ENCODE peak calls at places on chromosomes 13 and 19, in eight cellular contexts. One of them, this sample, is unnamed.

GRCh38 chr13:39510296-39510695 is 92.7 kb downstream of the LHFPL6 start:
- DNase-seq in bronchial epithelial cell: peak; percentile 47
- DNase-seq in Peyer's patch: no peak
- DNase-seq in CD8-positive, alpha-beta T cell: no peak
- DNase-seq in lower leg skin: no peak
- DNase-seq in right lobe of liver: no peak
- DNase-seq in breast epithelium: no peak
- DNase-seq in IMR-90: no peak
- DNase-seq in this sample: no peak

GRCh38 chr13:32538234-32538620 is 368 bp downstream of the N4BP2L2 start:
- DNase-seq in bronchial epithelial cell: peak; percentile 51
- DNase-seq in right lobe of liver: peak; percentile 70
- DNase-seq in breast epithelium: peak; percentile 26
- DNase-seq in CD8-positive, alpha-beta T cell: no peak
- DNase-seq in IMR-90: peak; percentile 62
- DNase-seq in Peyer's patch: no peak
- DNase-seq in lower leg skin: no peak
- DNase-seq in this sample: peak; percentile 86

GRCh38 chr19:46489445-46490272 is 6.0 kb downstream of the PNMA8B start:
- DNase-seq in bronchial epithelial cell: no peak
- DNase-seq in breast epithelium: no peak
- DNase-seq in Peyer's patch: no peak
- DNase-seq in CD8-positive, alpha-beta T cell: no peak
- DNase-seq in IMR-90: peak; percentile 62
- DNase-seq in right lobe of liver: peak; percentile 50
- DNase-seq in lower leg skin: peak; percentile 91
- DNase-seq in this sample: peak; percentile 78

GRCh38 chr19:40080289-40080688 is 10.5 kb downstream of the ZNF780A start:
- DNase-seq in Peyer's patch: no peak
- DNase-seq in CD8-positive, alpha-beta T cell: no peak
- DNase-seq in breast epithelium: no peak
- DNase-seq in right lobe of liver: no peak
- DNase-seq in lower leg skin: no peak
- DNase-seq in bronchial epithelial cell: no peak
- DNase-seq in IMR-90: no peak
- DNase-seq in this sample: no peak

GRCh38 chr13:20825476-20825875 is 51.7 kb upstream of the EEF1AKMT1 start:
- DNase-seq in right lobe of liver: no peak
- DNase-seq in breast epithelium: no peak
- DNase-seq in lower leg skin: no peak
- DNase-seq in CD8-positive, alpha-beta T cell: no peak
- DNase-seq in IMR-90: peak; percentile 55
- DNase-seq in Peyer's patch: no peak
- DNase-seq in bronchial epithelial cell: no peak
- DNase-seq in this sample: no peak

GRCh38 chr13:110687736-110688135 is 18.2 kb downstream of the CARS2 start:
- DNase-seq in CD8-positive, alpha-beta T cell: no peak
- DNase-seq in Peyer's patch: no peak
- DNase-seq in IMR-90: no peak
- DNase-seq in right lobe of liver: no peak
- DNase-seq in bronchial epithelial cell: no peak
- DNase-seq in lower leg skin: peak; percentile 74
- DNase-seq in breast epithelium: no peak
- DNase-seq in this sample: peak; percentile 21

GRCh38 chr13:32107474-32107873 is 75.9 kb downstream of the FRY start:
- DNase-seq in CD8-positive, alpha-beta T cell: no peak
- DNase-seq in lower leg skin: no peak
- DNase-seq in IMR-90: no peak
- DNase-seq in bronchial epithelial cell: no peak
- DNase-seq in right lobe of liver: no peak
- DNase-seq in Peyer's patch: no peak
- DNase-seq in breast epithelium: no peak
- DNase-seq in this sample: no peak

GRCh38 chr19:50242586-50242985 is 39.2 kb downstream of the MYH14 start:
- DNase-seq in right lobe of liver: no peak
- DNase-seq in breast epithelium: no peak
- DNase-seq in IMR-90: no peak
- DNase-seq in Peyer's patch: no peak
- DNase-seq in CD8-positive, alpha-beta T cell: no peak
- DNase-seq in bronchial epithelial cell: no peak
- DNase-seq in lower leg skin: no peak
- DNase-seq in this sample: no peak

GRCh38 chr13:33277946-33278345 is 7.6 kb downstream of the STARD13 start:
- DNase-seq in right lobe of liver: no peak
- DNase-seq in breast epithelium: no peak
- DNase-seq in Peyer's patch: no peak
- DNase-seq in lower leg skin: no peak
- DNase-seq in IMR-90: no peak
- DNase-seq in CD8-positive, alpha-beta T cell: no peak
- DNase-seq in bronchial epithelial cell: no peak
- DNase-seq in this sample: no peak

GRCh38 chr19:30968210-30968609 is 381.0 kb downstream of the TSHZ3 start:
- DNase-seq in Peyer's patch: no peak
- DNase-seq in IMR-90: no peak
- DNase-seq in CD8-positive, alpha-beta T cell: no peak
- DNase-seq in bronchial epithelial cell: no peak
- DNase-seq in right lobe of liver: no peak
- DNase-seq in lower leg skin: no peak
- DNase-seq in breast epithelium: no peak
- DNase-seq in this sample: no peak

GRCh38 chr19:3366104-3366760 is at the start of gene NFIC:
- DNase-seq in lower leg skin: peak; percentile 95
- DNase-seq in CD8-positive, alpha-beta T cell: no peak
- DNase-seq in bronchial epithelial cell: no peak
- DNase-seq in right lobe of liver: peak; percentile 87
- DNase-seq in Peyer's patch: peak; percentile 76
- DNase-seq in IMR-90: peak; percentile 79
- DNase-seq in breast epithelium: peak; percentile 79
- DNase-seq in this sample: peak; percentile 87

GRCh38 chr13:44049546-44049945 is 169.8 kb downstream of the LACC1 start:
- DNase-seq in IMR-90: no peak
- DNase-seq in breast epithelium: no peak
- DNase-seq in right lobe of liver: no peak
- DNase-seq in CD8-positive, alpha-beta T cell: no peak
- DNase-seq in lower leg skin: no peak
- DNase-seq in bronchial epithelial cell: no peak
- DNase-seq in Peyer's patch: no peak
- DNase-seq in this sample: no peak

GRCh38 chr19:28701491-28701890 is 511.5 kb downstream of the UQCRFS1 start:
- DNase-seq in breast epithelium: no peak
- DNase-seq in right lobe of liver: no peak
- DNase-seq in bronchial epithelial cell: peak; percentile 13
- DNase-seq in IMR-90: no peak
- DNase-seq in CD8-positive, alpha-beta T cell: no peak
- DNase-seq in Peyer's patch: no peak
- DNase-seq in lower leg skin: no peak
- DNase-seq in this sample: no peak

GRCh38 chr19:28703400-28703956 is 509.5 kb downstream of the UQCRFS1 start:
- DNase-seq in Peyer's patch: no peak
- DNase-seq in breast epithelium: no peak
- DNase-seq in right lobe of liver: no peak
- DNase-seq in IMR-90: no peak
- DNase-seq in CD8-positive, alpha-beta T cell: no peak
- DNase-seq in bronchial epithelial cell: no peak
- DNase-seq in lower leg skin: no peak
- DNase-seq in this sample: no peak

GRCh38 chr19:28706693-28707092 is 506.3 kb downstream of the UQCRFS1 start:
- DNase-seq in bronchial epithelial cell: peak; percentile 25
- DNase-seq in lower leg skin: no peak
- DNase-seq in right lobe of liver: no peak
- DNase-seq in CD8-positive, alpha-beta T cell: no peak
- DNase-seq in breast epithelium: no peak
- DNase-seq in Peyer's patch: no peak
- DNase-seq in IMR-90: no peak
- DNase-seq in this sample: no peak

GRCh38 chr19:28700176-28700575 is 512.8 kb downstream of the UQCRFS1 start:
- DNase-seq in IMR-90: no peak
- DNase-seq in Peyer's patch: no peak
- DNase-seq in bronchial epithelial cell: no peak
- DNase-seq in breast epithelium: no peak
- DNase-seq in CD8-positive, alpha-beta T cell: no peak
- DNase-seq in lower leg skin: no peak
- DNase-seq in right lobe of liver: no peak
- DNase-seq in this sample: no peak

GRCh38 chr19:28705008-28705407 is 507.9 kb downstream of the UQCRFS1 start:
- DNase-seq in bronchial epithelial cell: peak; percentile 63
- DNase-seq in lower leg skin: no peak
- DNase-seq in right lobe of liver: no peak
- DNase-seq in CD8-positive, alpha-beta T cell: no peak
- DNase-seq in breast epithelium: no peak
- DNase-seq in Peyer's patch: no peak
- DNase-seq in IMR-90: peak; percentile 62
- DNase-seq in this sample: no peak
- TF ChIP-seq CTCF in bronchial epithelial cell: peak; percentile 10
- TF ChIP-seq CTCF in lower leg skin: no peak
- TF ChIP-seq CTCF in right lobe of liver: no peak
- TF ChIP-seq CTCF in CD8-positive, alpha-beta T cell: no peak
- TF ChIP-seq CTCF in breast epithelium: no peak
- TF ChIP-seq CTCF in Peyer's patch: no peak
- TF ChIP-seq CTCF in IMR-90: peak; percentile 47
- TF ChIP-seq CTCF in this sample: no peak

GRCh38 chr13:99150575-99151370 is 49.9 kb upstream of the UBAC2 start:
- DNase-seq in lower leg skin: no peak
- DNase-seq in bronchial epithelial cell: peak; percentile 100
- DNase-seq in IMR-90: peak; percentile 27
- DNase-seq in breast epithelium: no peak
- DNase-seq in CD8-positive, alpha-beta T cell: no peak
- DNase-seq in right lobe of liver: no peak
- DNase-seq in Peyer's patch: no peak
- DNase-seq in this sample: no peak
- H3K4me3 ChIP-seq in lower leg skin: no peak overlapping the region
- H3K4me3 ChIP-seq in bronchial epithelial cell: no peak overlapping the region
- H3K4me3 ChIP-seq in IMR-90: no peak overlapping the region
- H3K4me3 ChIP-seq in breast epithelium: no peak overlapping the region
- H3K4me3 ChIP-seq in CD8-positive, alpha-beta T cell: no peak overlapping the region
- H3K4me3 ChIP-seq in right lobe of liver: no peak overlapping the region
- H3K4me3 ChIP-seq in Peyer's patch: no peak overlapping the region
- H3K4me3 ChIP-seq in this sample: no peak overlapping the region

DNA sequence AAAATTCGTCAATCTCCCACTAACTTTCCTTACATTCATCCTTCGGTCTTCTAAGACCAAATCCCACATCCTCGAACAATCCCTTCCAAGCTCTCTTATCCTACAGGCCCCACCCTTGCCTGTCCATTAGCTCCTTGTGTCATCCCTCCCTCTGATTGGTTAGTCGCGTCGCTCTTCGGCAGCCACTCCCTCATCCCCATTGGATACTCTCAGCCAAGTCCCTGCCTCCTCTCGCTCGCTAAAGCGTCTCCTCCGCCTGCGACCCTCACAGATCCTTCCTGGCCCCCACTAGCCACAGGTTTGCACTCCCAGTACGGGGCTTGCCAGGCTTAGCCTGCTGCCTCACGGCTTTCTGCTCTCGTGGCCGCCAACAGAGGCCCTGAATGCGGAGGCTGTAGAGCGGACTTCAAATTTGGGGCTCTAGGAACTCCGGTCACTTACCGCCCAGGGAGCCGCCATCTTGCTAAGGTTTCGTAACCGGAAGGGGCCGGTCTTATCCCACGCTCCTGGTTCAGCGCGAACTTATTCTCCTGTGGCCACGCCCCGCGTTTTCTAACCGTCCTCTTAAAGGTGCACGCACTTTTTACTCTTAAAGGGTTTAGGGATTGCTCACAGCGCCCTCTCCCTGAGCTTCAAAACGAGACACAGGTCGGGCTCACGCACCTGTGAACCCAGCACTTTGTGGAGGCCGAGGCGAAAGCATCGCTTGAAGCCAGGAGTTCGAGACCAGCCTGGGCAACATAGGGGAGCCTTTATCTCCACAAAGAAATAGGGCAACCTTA is at the start of gene DMAC2:
- DNase-seq in IMR-90: peak; percentile 97
- DNase-seq in Peyer's patch: peak; percentile 95
- DNase-seq in bronchial epithelial cell: peak; percentile 96
- DNase-seq in lower leg skin: peak; percentile 99
- DNase-seq in right lobe of liver: peak; percentile 97
- DNase-seq in breast epithelium: peak; percentile 96
- DNase-seq in CD8-positive, alpha-beta T cell: peak; percentile 89
- DNase-seq in this sample: peak; percentile 98
- TF ChIP-seq CTCF in IMR-90: peak; percentile 51
- TF ChIP-seq CTCF in Peyer's patch: peak; percentile 54
- TF ChIP-seq CTCF in bronchial epithelial cell: peak; percentile 68
- TF ChIP-seq CTCF in lower leg skin: no peak
- TF ChIP-seq CTCF in right lobe of liver: peak; percentile 56
- TF ChIP-seq CTCF in breast epithelium: peak; percentile 23
- TF ChIP-seq CTCF in CD8-positive, alpha-beta T cell: peak; percentile 60
- TF ChIP-seq CTCF in this sample: no peak

DNA sequence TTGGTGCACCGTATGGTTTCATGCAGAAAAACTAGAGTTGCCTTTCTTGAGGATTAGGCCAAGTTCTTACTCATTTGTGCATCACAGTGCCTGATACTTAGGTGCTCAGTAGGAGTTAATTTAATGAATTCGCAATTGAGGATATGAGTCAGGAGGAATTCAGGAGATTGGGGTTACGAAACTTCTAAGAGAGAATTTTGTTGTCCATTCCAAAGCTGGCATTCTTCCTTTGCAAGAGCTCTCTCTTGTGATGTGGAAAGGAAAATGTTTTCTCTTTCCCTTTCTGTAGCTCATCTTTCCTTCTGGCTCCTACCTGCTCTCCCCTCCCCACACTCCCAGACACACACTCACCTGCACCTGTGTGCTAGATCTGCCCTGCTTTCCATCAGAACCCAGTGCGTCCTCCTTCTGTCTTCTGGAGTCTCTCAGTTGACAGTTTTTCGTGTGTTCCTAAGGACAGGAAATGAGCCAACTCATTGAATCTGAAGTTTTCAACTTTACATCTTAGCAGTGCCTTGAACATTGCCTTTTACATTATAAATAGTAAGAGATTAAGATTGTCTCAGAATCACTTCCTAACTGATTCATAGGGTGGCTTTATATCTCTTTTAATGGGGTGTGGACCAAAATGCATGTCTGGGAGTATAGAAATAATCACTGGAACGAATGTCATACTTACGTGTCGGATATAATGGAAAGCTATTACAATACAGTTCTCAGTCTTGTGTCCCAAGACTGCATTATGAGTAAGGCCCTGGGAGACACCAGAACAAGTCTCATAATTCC is 19.7 kb upstream of the ERCC5 start:
- DNase-seq in lower leg skin: no peak
- DNase-seq in breast epithelium: no peak
- DNase-seq in right lobe of liver: no peak
- DNase-seq in bronchial epithelial cell: peak; percentile 96
- DNase-seq in Peyer's patch: no peak
- DNase-seq in CD8-positive, alpha-beta T cell: no peak
- DNase-seq in IMR-90: peak; percentile 93
- DNase-seq in this sample: no peak
- H3K4me3 ChIP-seq in lower leg skin: no peak overlapping the region
- H3K4me3 ChIP-seq in breast epithelium: no peak overlapping the region
- H3K4me3 ChIP-seq in right lobe of liver: no peak overlapping the region
- H3K4me3 ChIP-seq in bronchial epithelial cell: no peak overlapping the region
- H3K4me3 ChIP-seq in Peyer's patch: no peak overlapping the region
- H3K4me3 ChIP-seq in CD8-positive, alpha-beta T cell: no peak overlapping the region
- H3K4me3 ChIP-seq in IMR-90: peak overlapping the region; percentile 42
- H3K4me3 ChIP-seq in this sample: no peak overlapping the region

This sample was measured in spleen.